ENCODE peak calls at places on chromosome 1, in eight cellular contexts. S, J, L, K, X, M, B and D are unnamed samples.

GRCh38 chr1:94621392-94621791 is 79.8 kb upstream of the F3 start:
- DNase-seq in S (no peak), J (peak; percentile 17), L (no peak), K (no peak), X (no peak), M (no peak), B (no peak), D (no peak)

GRCh38 chr1:171352554-171352953 is 38.6 kb downstream of the FMO4 start:
- DNase-seq in S (no peak), J (no peak), L (no peak), K (no peak), X (no peak), M (no peak), B (no peak), D (no peak)

GRCh38 chr1:25031966-25032667 is 102.0 kb upstream of the RUNX3 start:
- DNase-seq in S (peak; percentile 35), J (peak; percentile 83), L (no peak), K (no peak), X (no peak), M (peak; percentile 71), B (no peak), D (no peak)

GRCh38 chr1:844472-845026 is 79.2 kb upstream of the SAMD11 start:
- DNase-seq in S (no peak), J (no peak), L (no peak), K (no peak), X (no peak), M (no peak), B (no peak), D (no peak)

GRCh38 chr1:47678464-47678980 is 240.7 kb downstream of the FOXD2 start:
- DNase-seq in S (no peak), J (no peak), L (no peak), K (no peak), X (no peak), M (no peak), B (no peak), D (no peak)

GRCh38 chr1:230375795-230376194 is 50.3 kb downstream of the PGBD5 start:
- DNase-seq in S (no peak), J (no peak), L (peak; percentile 58), K (no peak), X (no peak), M (no peak), B (no peak), D (no peak)

GRCh38 chr1:166273618-166274017 is 106.8 kb upstream of the FAM78B start:
- DNase-seq in S (no peak), J (no peak), L (no peak), K (no peak), X (no peak), M (no peak), B (no peak), D (no peak)

GRCh38 chr1:22275626-22276395 is 132.9 kb upstream of the WNT4 start:
- DNase-seq in S (peak; percentile 42), J (no peak), L (peak; percentile 33), K (peak; percentile 14), X (peak; percentile 12), M (peak; percentile 44), B (peak; percentile 42), D (no peak)

GRCh38 chr1:70685300-70686286 is 274.5 kb downstream of the CTH start:
- DNase-seq in S (no peak), J (peak; percentile 16), L (no peak), K (peak; percentile 44), X (peak; percentile 26), M (peak; percentile 57), B (peak; percentile 67), D (no peak)

GRCh38 chr1:218480137-218480536 is 135.0 kb downstream of the TGFB2 start:
- DNase-seq in S (no peak), J (no peak), L (no peak), K (no peak), X (no peak), M (no peak), B (no peak), D (no peak)